ENCODE peak calls at places on chromosomes 2 and 18, in nine cellular contexts. One of them, this sample, is unnamed.

GRCh38 chr18:70377857-70378701 is 89.2 kb downstream of the SOCS6 start:
- DNase-seq in Panc1: no peak
- DNase-seq in fibroblast of pulmonary artery: no peak
- DNase-seq in cardiac fibroblast: no peak
- DNase-seq in ovary: no peak
- DNase-seq in omental fat pad: no peak
- DNase-seq in bronchial epithelial cell: no peak
- DNase-seq in stomach: no peak
- DNase-seq in neural progenitor cell: no peak
- DNase-seq in this sample: no peak

GRCh38 chr18:13603304-13604019 is 122.9 kb downstream of the FAM210A start:
- DNase-seq in Panc1: no peak
- DNase-seq in fibroblast of pulmonary artery: no peak
- DNase-seq in cardiac fibroblast: no peak
- DNase-seq in ovary: no peak
- DNase-seq in omental fat pad: no peak
- DNase-seq in bronchial epithelial cell: no peak
- DNase-seq in stomach: no peak
- DNase-seq in neural progenitor cell: no peak
- DNase-seq in this sample: no peak

GRCh38 chr2:232960862-232961261 is 52.2 kb downstream of the NGEF start:
- DNase-seq in Panc1: no peak
- DNase-seq in fibroblast of pulmonary artery: no peak
- DNase-seq in cardiac fibroblast: no peak
- DNase-seq in ovary: no peak
- DNase-seq in omental fat pad: no peak
- DNase-seq in bronchial epithelial cell: peak
- DNase-seq in stomach: no peak
- DNase-seq in neural progenitor cell: no peak
- DNase-seq in this sample: peak

GRCh38 chr2:104849618-104850097 is 4.3 kb upstream of the POU3F3 start:
- DNase-seq in Panc1: peak
- DNase-seq in fibroblast of pulmonary artery: peak
- DNase-seq in cardiac fibroblast: peak
- DNase-seq in ovary: no peak
- DNase-seq in omental fat pad: no peak
- DNase-seq in bronchial epithelial cell: peak
- DNase-seq in stomach: no peak
- DNase-seq in neural progenitor cell: peak
- DNase-seq in this sample: peak

GRCh38 chr2:61770298-61770697 is 83.6 kb downstream of the FAM161A start:
- DNase-seq in Panc1: no peak
- DNase-seq in fibroblast of pulmonary artery: no peak
- DNase-seq in cardiac fibroblast: no peak
- DNase-seq in ovary: no peak
- DNase-seq in omental fat pad: no peak
- DNase-seq in bronchial epithelial cell: peak
- DNase-seq in stomach: no peak
- DNase-seq in neural progenitor cell: no peak
- DNase-seq in this sample: no peak

GRCh38 chr2:8427211-8427610 is 254.6 kb upstream of the ID2 start:
- DNase-seq in Panc1: no peak
- DNase-seq in fibroblast of pulmonary artery: no peak
- DNase-seq in cardiac fibroblast: no peak
- DNase-seq in ovary: no peak
- DNase-seq in omental fat pad: no peak
- DNase-seq in bronchial epithelial cell: no peak
- DNase-seq in stomach: no peak
- DNase-seq in neural progenitor cell: no peak
- DNase-seq in this sample: no peak

GRCh38 chr2:105243961-105244360 is 2.4 kb downstream of the GPR45 start:
- DNase-seq in Panc1: no peak
- DNase-seq in fibroblast of pulmonary artery: no peak
- DNase-seq in cardiac fibroblast: no peak
- DNase-seq in ovary: no peak
- DNase-seq in omental fat pad: no peak
- DNase-seq in bronchial epithelial cell: no peak
- DNase-seq in stomach: no peak
- DNase-seq in neural progenitor cell: peak
- DNase-seq in this sample: no peak

GRCh38 chr2:26591619-26592505 is 49.3 kb downstream of the CIB4 start:
- DNase-seq in Panc1: no peak
- DNase-seq in fibroblast of pulmonary artery: no peak
- DNase-seq in cardiac fibroblast: no peak
- DNase-seq in ovary: no peak
- DNase-seq in omental fat pad: no peak
- DNase-seq in bronchial epithelial cell: no peak
- DNase-seq in stomach: no peak
- DNase-seq in neural progenitor cell: no peak
- DNase-seq in this sample: no peak

GRCh38 chr2:7845332-7845731 is 836.5 kb upstream of the ID2 start:
- DNase-seq in Panc1: no peak
- DNase-seq in fibroblast of pulmonary artery: peak
- DNase-seq in cardiac fibroblast: peak
- DNase-seq in ovary: no peak
- DNase-seq in omental fat pad: no peak
- DNase-seq in bronchial epithelial cell: peak
- DNase-seq in stomach: no peak
- DNase-seq in neural progenitor cell: no peak
- DNase-seq in this sample: no peak

DNA sequence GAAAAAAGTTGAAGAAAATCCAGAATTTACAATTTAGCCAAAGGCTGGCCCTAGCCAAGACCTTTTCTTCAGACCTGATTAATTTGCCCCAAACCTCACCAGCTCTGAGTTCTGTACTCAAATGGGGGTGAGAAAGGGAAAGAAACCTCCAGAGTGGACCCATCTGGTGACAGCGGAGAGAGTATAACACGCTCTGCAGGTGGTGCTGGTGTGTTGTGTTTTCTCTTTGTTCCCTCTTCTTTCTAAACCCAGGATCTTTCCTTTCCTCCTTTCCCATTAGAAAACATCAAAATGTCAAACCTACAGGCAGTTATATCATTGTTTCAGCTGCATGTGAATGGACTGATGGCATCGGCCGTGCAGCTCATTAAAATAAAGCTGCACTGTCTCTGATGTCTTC is 253.3 kb upstream of the SP5 start:
- DNase-seq in Panc1: no peak
- DNase-seq in fibroblast of pulmonary artery: no peak
- DNase-seq in cardiac fibroblast: no peak
- DNase-seq in ovary: no peak
- DNase-seq in omental fat pad: no peak
- DNase-seq in bronchial epithelial cell: no peak
- DNase-seq in stomach: no peak
- DNase-seq in neural progenitor cell: peak
- DNase-seq in this sample: peak
- TF ChIP-seq CTCF in Panc1: peak
- TF ChIP-seq CTCF in fibroblast of pulmonary artery: no peak
- TF ChIP-seq CTCF in cardiac fibroblast: no peak
- TF ChIP-seq CTCF in ovary: no peak
- TF ChIP-seq CTCF in omental fat pad: no peak
- TF ChIP-seq CTCF in bronchial epithelial cell: no peak
- TF ChIP-seq CTCF in stomach: no peak
- TF ChIP-seq CTCF in neural progenitor cell: peak
- TF ChIP-seq CTCF in this sample: no peak

GRCh38 chr18:9673296-9674251 is 34.5 kb upstream of the RAB31 start:
- DNase-seq in Panc1: peak
- DNase-seq in fibroblast of pulmonary artery: peak
- DNase-seq in cardiac fibroblast: peak
- DNase-seq in ovary: no peak
- DNase-seq in omental fat pad: no peak
- DNase-seq in bronchial epithelial cell: peak
- DNase-seq in stomach: peak
- DNase-seq in neural progenitor cell: peak
- DNase-seq in this sample: peak
- TF ChIP-seq CTCF in Panc1: peak
- TF ChIP-seq CTCF in fibroblast of pulmonary artery: peak
- TF ChIP-seq CTCF in cardiac fibroblast: peak
- TF ChIP-seq CTCF in ovary: no peak
- TF ChIP-seq CTCF in omental fat pad: no peak
- TF ChIP-seq CTCF in bronchial epithelial cell: peak
- TF ChIP-seq CTCF in stomach: no peak
- TF ChIP-seq CTCF in neural progenitor cell: peak
- TF ChIP-seq CTCF in this sample: peak

DNA sequence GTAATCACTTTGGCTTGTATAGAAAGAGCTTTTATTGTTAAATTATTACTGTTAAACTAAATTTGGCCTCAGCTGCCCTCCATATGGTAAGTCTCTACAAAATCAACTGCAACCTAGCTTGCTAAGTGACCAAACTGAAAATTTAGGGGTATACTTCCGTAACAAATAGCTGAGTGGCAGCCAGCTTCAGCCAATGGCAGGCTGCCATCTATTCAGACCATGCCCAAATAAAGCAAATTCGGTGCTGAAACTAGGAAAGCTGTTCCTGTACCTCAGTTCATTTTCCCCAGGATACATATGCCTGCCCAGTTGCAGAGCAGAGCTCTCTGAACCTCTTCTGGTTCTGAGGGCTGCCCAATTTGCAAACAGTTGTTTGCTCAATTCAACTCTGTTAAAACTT is 94.8 kb downstream of the EML6 start:
- DNase-seq in Panc1: no peak
- DNase-seq in fibroblast of pulmonary artery: no peak
- DNase-seq in cardiac fibroblast: peak
- DNase-seq in ovary: no peak
- DNase-seq in omental fat pad: no peak
- DNase-seq in bronchial epithelial cell: no peak
- DNase-seq in stomach: no peak
- DNase-seq in neural progenitor cell: no peak
- DNase-seq in this sample: no peak
- TF ChIP-seq CTCF in Panc1: no peak
- TF ChIP-seq CTCF in fibroblast of pulmonary artery: no peak
- TF ChIP-seq CTCF in cardiac fibroblast: no peak
- TF ChIP-seq CTCF in ovary: no peak
- TF ChIP-seq CTCF in omental fat pad: no peak
- TF ChIP-seq CTCF in bronchial epithelial cell: no peak
- TF ChIP-seq CTCF in stomach: no peak
- TF ChIP-seq CTCF in neural progenitor cell: no peak
- TF ChIP-seq CTCF in this sample: no peak

DNA sequence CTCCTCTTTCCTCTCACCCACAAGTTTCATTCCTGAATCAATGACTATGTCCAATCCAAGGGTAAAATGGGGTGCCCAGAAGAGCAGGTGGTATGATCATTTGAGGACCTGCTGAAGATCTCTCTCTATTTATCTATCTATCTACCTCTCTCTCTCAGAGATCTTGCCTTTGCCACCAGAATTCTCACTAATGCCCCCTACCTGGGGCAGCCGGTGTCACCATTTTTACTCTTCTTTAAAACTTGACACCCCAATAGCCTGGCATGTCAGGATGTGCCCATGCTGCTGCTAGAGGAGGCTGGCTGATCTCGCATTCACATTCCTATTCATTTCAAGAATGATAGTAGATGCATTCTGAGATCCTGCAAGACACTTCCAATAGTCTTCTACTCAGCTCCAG is 24.3 kb upstream of the RPIA start:
- DNase-seq in Panc1: no peak
- DNase-seq in fibroblast of pulmonary artery: no peak
- DNase-seq in cardiac fibroblast: no peak
- DNase-seq in ovary: no peak
- DNase-seq in omental fat pad: no peak
- DNase-seq in bronchial epithelial cell: no peak
- DNase-seq in stomach: no peak
- DNase-seq in neural progenitor cell: no peak
- DNase-seq in this sample: no peak
- TF ChIP-seq CTCF in Panc1: peak
- TF ChIP-seq CTCF in fibroblast of pulmonary artery: no peak
- TF ChIP-seq CTCF in cardiac fibroblast: no peak
- TF ChIP-seq CTCF in ovary: no peak
- TF ChIP-seq CTCF in omental fat pad: no peak
- TF ChIP-seq CTCF in bronchial epithelial cell: no peak
- TF ChIP-seq CTCF in stomach: no peak
- TF ChIP-seq CTCF in neural progenitor cell: no peak
- TF ChIP-seq CTCF in this sample: no peak

This sample was measured in MCF 10A.